ENCODE peak calls at places on chromosome 12, in five cellular contexts. U, T, M, C and E are unnamed samples.
A peak's percentile ranks its signal among the peaks of the same experiment; 100 is the strongest.

GRCh38 chr12:108734200-108734906 is 3.0 kb upstream of the CORO1C start:
- DNase-seq in U (peak; percentile 87), T (peak; percentile 15), M (peak; percentile 90), C (no peak), E (no peak)

GRCh38 chr12:122473543-122474323 is 27.0 kb downstream of the ZCCHC8 start:
- DNase-seq in U (no peak), T (no peak), M (no peak), C (no peak), E (no peak)

GRCh38 chr12:95674088-95674595 is 116.4 kb downstream of the NTN4 start:
- DNase-seq in U (no peak), T (no peak), M (no peak), C (no peak), E (no peak)

GRCh38 chr12:77965790-77966189 is 135.1 kb downstream of the NAV3 start:
- DNase-seq in U (no peak), T (no peak), M (no peak), C (no peak), E (no peak)

GRCh38 chr12:2074792-2075191 is 22.0 kb downstream of the CACNA1C start:
- DNase-seq in U (no peak), T (no peak), M (no peak), C (no peak), E (no peak)

GRCh38 chr12:62876938-62877548 is 57.9 kb downstream of the PPM1H start:
- DNase-seq in U (no peak), T (no peak), M (no peak), C (no peak), E (no peak)

GRCh38 chr12:40697566-40698257 is 5.5 kb downstream of the CNTN1 start:
- DNase-seq in U (no peak), T (no peak), M (no peak), C (no peak), E (no peak)

GRCh38 chr12:108731866-108732461 is 646 bp upstream of the CORO1C start:
- DNase-seq in U (peak; percentile 100), T (peak; percentile 96), M (peak; percentile 97), C (peak; percentile 99), E (peak; percentile 99)

GRCh38 chr12:80756875-80757274 is 40.2 kb downstream of the MYF5 start:
- DNase-seq in U (no peak), T (no peak), M (no peak), C (no peak), E (no peak)

GRCh38 chr12:26122681-26123481 is 2.0 kb downstream of the BHLHE41 start:
- DNase-seq in U (peak; percentile 70), T (peak; percentile 27), M (peak; percentile 33), C (peak; percentile 86), E (peak; percentile 88)

GRCh38 chr12:62766516-62766915 is 168.4 kb downstream of the PPM1H start:
- DNase-seq in U (no peak), T (no peak), M (no peak), C (no peak), E (no peak)

GRCh38 chr12:81300454-81300853 is 222.6 kb downstream of the ACSS3 start:
- DNase-seq in U (no peak), T (no peak), M (no peak), C (no peak), E (no peak)

GRCh38 chr12:70920251-70920851 is at the start of gene PTPRR:
- DNase-seq in U (peak; percentile 6), T (no peak), M (no peak), C (no peak), E (no peak)

GRCh38 chr12:67690656-67691055 is 42.1 kb downstream of the DYRK2 start:
- DNase-seq in U (no peak), T (no peak), M (no peak), C (no peak), E (no peak)

GRCh38 chr12:11630046-11630706 is 19.3 kb upstream of the ETV6 start:
- DNase-seq in U (no peak), T (no peak), M (no peak), C (no peak), E (no peak)

GRCh38 chr12:10184261-10184843 is 5.5 kb downstream of the TMEM52B start:
- DNase-seq in U (peak; percentile 21), T (no peak), M (no peak), C (no peak), E (no peak)

GRCh38 chr12:57755454-57756372 is 810 bp downstream of the MARCHF9 start:
- DNase-seq in U (peak; percentile 54), T (no peak), M (no peak), C (peak; percentile 91), E (peak; percentile 84)

GRCh38 chr12:130990034-130990433 is 36.3 kb downstream of the ADGRD1 start:
- DNase-seq in U (no peak), T (no peak), M (no peak), C (peak; percentile 47), E (no peak)

GRCh38 chr12:132446535-132447326 is 43.2 kb upstream of the FBRSL1 start:
- DNase-seq in U (no peak), T (no peak), M (no peak), C (no peak), E (peak; percentile 46)

GRCh38 chr12:43058616-43059015 is 469.1 kb upstream of the PRICKLE1 start:
- DNase-seq in U (no peak), T (no peak), M (no peak), C (no peak), E (no peak)

GRCh38 chr12:26976687-26977086 is 37.5 kb downstream of the TM7SF3 start:
- DNase-seq in U (no peak), T (no peak), M (no peak), C (no peak), E (no peak)

GRCh38 chr12:22083167-22083566 is 37.1 kb downstream of the CMAS start:
- DNase-seq in U (no peak), T (no peak), M (no peak), C (no peak), E (no peak)

GRCh38 chr12:120639771-120640721 is at the start of gene CABP1:
- DNase-seq in U (peak; percentile 41), T (no peak), M (peak; percentile 56), C (peak; percentile 86), E (peak; percentile 75)

GRCh38 chr12:50597200-50598195 is 92.7 kb downstream of the DIP2B start:
- DNase-seq in U (peak; percentile 10), T (no peak), M (peak; percentile 67), C (no peak), E (no peak)

GRCh38 chr12:80763874-80764273 is 47.2 kb downstream of the MYF5 start:
- DNase-seq in U (peak; percentile 52), T (no peak), M (no peak), C (no peak), E (no peak)

GRCh38 chr12:74646831-74647230 is 109.2 kb downstream of the ATXN7L3B start:
- DNase-seq in U (no peak), T (no peak), M (no peak), C (no peak), E (no peak)

GRCh38 chr12:51009038-51009437 is 17.1 kb downstream of the SLC11A2 start:
- DNase-seq in U (peak; percentile 67), T (peak; percentile 51), M (no peak), C (peak; percentile 88), E (no peak)

GRCh38 chr12:53984901-53985357 is at the start of gene HOXC10:
- DNase-seq in U (peak; percentile 91), T (peak; percentile 33), M (peak; percentile 93), C (no peak), E (peak; percentile 99)

GRCh38 chr12:53982616-53983579 is 2.0 kb upstream of the HOXC10 start:
- DNase-seq in U (no peak), T (no peak), M (no peak), C (no peak), E (no peak)

GRCh38 chr12:53981652-53982565 is 3.0 kb upstream of the HOXC10 start:
- DNase-seq in U (no peak), T (no peak), M (no peak), C (no peak), E (no peak)

GRCh38 chr12:53985358-53985899 is 483 bp downstream of the HOXC10 start:
- DNase-seq in U (no peak), T (no peak), M (no peak), C (no peak), E (no peak)

DNA sequence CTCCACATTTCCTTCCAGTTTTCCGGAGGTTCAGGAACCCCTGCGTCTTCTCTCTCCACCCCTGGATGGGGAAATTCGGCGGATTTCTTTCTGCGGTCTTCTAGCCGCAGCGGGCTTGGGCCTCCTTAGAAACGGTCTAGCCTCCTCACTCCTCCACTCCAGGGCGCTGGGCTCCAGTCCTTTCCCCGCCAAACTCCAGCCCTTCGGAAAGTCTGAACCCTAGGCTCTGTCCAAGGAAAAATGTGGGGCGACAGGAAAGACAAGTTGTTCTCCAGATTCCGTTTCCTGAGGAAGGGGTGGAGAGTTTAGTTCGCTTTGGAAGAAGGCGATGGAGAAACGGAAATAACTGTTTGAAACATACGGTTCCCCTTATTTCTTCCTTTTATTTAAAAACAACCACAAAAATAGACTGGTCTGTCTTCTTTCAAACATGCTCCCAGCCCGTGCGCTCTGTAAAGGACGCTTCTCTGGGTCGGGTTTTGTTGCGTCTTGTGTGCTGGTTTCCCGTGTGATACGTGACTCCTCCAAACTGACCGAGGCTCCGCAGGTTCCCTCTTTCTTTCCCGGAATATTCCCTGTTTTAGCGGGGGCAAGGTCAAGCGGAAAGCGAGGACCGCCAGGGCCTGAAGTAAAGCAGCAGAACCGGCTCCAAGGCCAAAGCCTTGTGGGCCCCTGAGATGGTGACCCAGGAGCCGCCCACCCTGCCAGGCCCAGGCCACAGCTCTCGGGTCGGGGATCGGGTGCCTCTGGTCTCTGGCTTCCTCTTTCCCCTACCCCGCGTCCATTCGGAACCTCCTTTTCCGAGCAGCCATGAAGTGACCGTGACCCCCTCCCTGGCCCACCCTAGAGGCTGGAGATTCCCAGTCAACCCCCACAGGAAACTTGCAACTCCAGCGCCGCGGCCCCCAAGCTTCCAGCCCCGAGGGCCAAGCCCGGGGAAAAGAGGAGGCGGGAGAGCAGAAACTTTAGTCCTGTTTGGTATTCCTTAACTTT is 1.1 kb upstream of the HOXC10 start:
- DNase-seq in U (no peak), T (no peak), M (no peak), C (no peak), E (no peak)
- H3K27ac ChIP-seq in U (no peak overlapping the region), T (no peak overlapping the region), M (peak overlapping the region; percentile 88), C (no peak overlapping the region), E (peak overlapping the region; percentile 89)

GRCh38 chr12:101782544-101782855 is 43.2 kb upstream of the SYCP3 start:
- DNase-seq in U (no peak), T (no peak), M (no peak), C (no peak), E (no peak)
- TF ChIP-seq CTCF in U (no peak), T (no peak), M (no peak), C (no peak), E (no peak)

GRCh38 chr12:124506832-124507153 is 60.6 kb downstream of the NCOR2 start:
- DNase-seq in U (no peak), T (no peak), M (no peak), C (no peak), E (peak; percentile 83)
- H3K4me1 ChIP-seq in U (peaks cover 82% of the 10 kb centered on the region), T (no peaks in the 10 kb centered on the region), M (peaks cover 22% of the 10 kb centered on the region), C (peaks cover 73% of the 10 kb centered on the region), E (peaks cover 31% of the 10 kb centered on the region)

DNA sequence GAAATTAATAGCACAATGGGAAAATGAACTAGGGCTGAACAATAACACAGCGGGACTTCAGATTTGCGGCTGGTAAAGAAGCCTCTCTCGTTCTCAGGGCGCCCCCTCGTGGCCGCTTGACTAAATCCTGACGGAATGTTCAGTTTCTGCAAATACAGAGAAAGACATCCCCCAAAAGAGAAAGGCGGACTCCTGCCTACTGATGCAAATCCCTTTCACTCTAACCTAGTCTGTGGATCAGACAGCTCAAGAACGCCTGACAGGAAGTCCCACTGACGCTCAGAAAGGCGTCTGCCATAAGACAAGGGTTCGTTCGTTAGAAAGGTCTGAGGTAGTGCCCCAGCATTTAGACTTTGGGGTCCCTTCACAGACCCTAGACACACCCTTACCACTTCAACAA is 2.5 kb downstream of the NUAK1 start:
- DNase-seq in U (peak; percentile 82), T (no peak), M (peak; percentile 59), C (peak; percentile 90), E (peak; percentile 93)
- H3K27ac ChIP-seq in U (peak overlapping the region; percentile 4), T (peak overlapping the region; percentile 99), M (peak overlapping the region; percentile 99), C (no peak overlapping the region), E (peak overlapping the region; percentile 82)

GRCh38 chr12:96698521-96698920 is 208.5 kb upstream of the NEDD1 start:
- DNase-seq in U (no peak), T (no peak), M (no peak), C (no peak), E (no peak)
- TF ChIP-seq CTCF in U (no peak), T (no peak), M (peak; percentile 29), C (no peak), E (no peak)